ENCODE peak calls at places on chromosomes 11 and 22, in five cellular contexts. V, X, Y, Z and J are unnamed samples.

GRCh38 chr11:47599821-47600377 is 5.7 kb upstream of the C1QTNF4 start:
- DNase-seq in V (no peak), X (no peak), Y (no peak), Z (no peak), J (no peak)

GRCh38 chr22:44828193-44828592 is 75.8 kb downstream of the ARHGAP8 start:
- DNase-seq in V (peak), X (peak), Y (peak), Z (peak), J (peak)

GRCh38 chr11:16843307-16843706 is 104.9 kb downstream of the C11orf58 start:
- DNase-seq in V (peak), X (peak), Y (no peak), Z (peak), J (no peak)

GRCh38 chr11:3994030-3994640 is 100.5 kb upstream of the RRM1 start:
- DNase-seq in V (peak), X (peak), Y (no peak), Z (no peak), J (no peak)

GRCh38 chr11:7949934-7950333 is 8.4 kb upstream of the OR10A3 start:
- DNase-seq in V (no peak), X (no peak), Y (no peak), Z (no peak), J (no peak)

GRCh38 chr11:67545280-67545679 is 22.0 kb upstream of the CABP2 start:
- DNase-seq in V (peak), X (no peak), Y (peak), Z (peak), J (no peak)

GRCh38 chr11:111917312-111917711 is 1.4 kb upstream of the C11orf52 start:
- DNase-seq in V (no peak), X (no peak), Y (no peak), Z (no peak), J (no peak)

GRCh38 chr22:25709758-25710157 is 32.2 kb upstream of the MYO18B start:
- DNase-seq in V (no peak), X (no peak), Y (no peak), Z (no peak), J (peak)

DNA sequence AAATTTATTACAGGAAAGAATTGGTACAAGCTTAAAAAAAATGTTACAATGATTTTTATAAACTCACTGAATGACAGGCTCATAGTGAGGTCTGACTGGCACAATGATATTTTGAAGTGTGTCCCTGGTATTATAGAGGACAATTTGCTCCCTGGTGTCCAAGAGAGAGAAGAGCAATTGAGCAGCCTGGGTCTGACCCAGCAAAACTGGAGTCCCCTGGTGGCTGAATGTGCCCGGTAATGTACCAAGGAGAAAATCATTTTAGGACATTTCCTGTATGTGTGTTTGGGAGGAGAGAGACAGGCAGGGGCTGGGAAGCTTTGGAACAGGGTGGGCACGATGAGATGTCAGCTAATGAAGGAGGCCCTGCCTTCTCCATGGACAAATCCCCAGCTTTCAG is 125.3 kb downstream of the APOL5 start:
- DNase-seq in V (peak), X (peak), Y (peak), Z (peak), J (peak)
- TF ChIP-seq CTCF in V (peak), X (peak), Y (peak), Z (peak), J (peak)

GRCh38 chr11:6817668-6818067 is 18.2 kb upstream of the OR6A2 start:
- DNase-seq in V (no peak), X (no peak), Y (peak), Z (no peak), J (no peak)
- TF ChIP-seq CTCF in V (no peak), X (no peak), Y (peak), Z (no peak), J (no peak)

DNA sequence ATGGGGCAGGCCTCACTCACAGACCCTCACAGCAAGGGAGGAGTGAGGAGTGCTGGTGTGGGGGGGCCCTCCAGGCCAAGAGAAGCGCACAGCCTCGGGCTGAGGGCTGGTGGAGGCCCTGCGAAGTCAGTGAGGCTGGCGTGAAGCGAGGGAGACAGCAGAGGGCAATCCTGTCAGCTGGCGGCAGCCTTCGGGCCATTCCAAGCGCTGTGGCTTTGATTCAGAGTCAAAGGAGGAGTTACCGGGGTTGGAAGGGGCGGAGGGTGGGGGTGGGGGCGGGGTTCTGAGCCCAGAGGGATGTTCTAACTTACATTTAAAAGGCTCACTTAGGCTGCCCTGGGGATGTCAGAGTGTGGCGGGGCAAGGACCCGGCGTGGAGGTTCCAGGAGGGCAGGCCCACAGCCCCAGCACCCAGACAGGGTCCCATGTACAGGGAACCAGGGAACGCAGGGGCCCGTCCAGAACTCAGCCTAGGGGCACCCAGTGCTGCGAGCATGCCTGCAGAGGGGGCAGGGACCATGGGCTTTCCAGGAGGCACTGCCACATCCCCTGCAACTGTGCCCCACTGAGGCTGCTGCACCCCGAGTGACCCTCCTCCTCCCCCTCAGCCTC is 39.5 kb upstream of the TTLL12 start:
- DNase-seq in V (peak), X (no peak), Y (peak), Z (peak), J (no peak)
- TF ChIP-seq CTCF in V (no peak), X (no peak), Y (peak), Z (peak), J (no peak)

GRCh38 chr22:19852177-19852781 is 2.4 kb downstream of the GNB1L start:
- DNase-seq in V (peak), X (no peak), Y (no peak), Z (no peak), J (no peak)
- TF ChIP-seq CTCF in V (no peak), X (no peak), Y (no peak), Z (no peak), J (no peak)

DNA sequence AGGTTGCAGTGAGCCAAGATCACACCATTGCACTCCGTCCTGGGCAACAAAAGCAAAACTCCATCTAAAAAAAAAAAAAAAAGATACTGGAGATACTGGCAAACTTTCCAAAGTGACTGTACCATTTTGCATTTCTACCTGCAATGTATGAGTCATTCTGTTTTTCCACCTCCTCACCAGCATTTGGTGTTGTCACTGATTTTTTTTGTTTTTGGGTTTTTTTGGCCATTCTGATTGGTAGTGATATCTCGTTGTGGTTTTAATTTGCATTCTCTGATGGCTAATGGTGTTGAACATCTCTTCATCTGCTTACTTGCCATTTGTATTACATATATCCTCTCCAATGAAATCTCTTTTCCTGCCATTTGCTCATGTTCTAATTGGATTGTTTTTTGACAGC is 12.0 kb upstream of the RBX1 start:
- DNase-seq in V (no peak), X (no peak), Y (no peak), Z (no peak), J (no peak)
- TF ChIP-seq CTCF in V (no peak), X (no peak), Y (no peak), Z (no peak), J (no peak)

DNA sequence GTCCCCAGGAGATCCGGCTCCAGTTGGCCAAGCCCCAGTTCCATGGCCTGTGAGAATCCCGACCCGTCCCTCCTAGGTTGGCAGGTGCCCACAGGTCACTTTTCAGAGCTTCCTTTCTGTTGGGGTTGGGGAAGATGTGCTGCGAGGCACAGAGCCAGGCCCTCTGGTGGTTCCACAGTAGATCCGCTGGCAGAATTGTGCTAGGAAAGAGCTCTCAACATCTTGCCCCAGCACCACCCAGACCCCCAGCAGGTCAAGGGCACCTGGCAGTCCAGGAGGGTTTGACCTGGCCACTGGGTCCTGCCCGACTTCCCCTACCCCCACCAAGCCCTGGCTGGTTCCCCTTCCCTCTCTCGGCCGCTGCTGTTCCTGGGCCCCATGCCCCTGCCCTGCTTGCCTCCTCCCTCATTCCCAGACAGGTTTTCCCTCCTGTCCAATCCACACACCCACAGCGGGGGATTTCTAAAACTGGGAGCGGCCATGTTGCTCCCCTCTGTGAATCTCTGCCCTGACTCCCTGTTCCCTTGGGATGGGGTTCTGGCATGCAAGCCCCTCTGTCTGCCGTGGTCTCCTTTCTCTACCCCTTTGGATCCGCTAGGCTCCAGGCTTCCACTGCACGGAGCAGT is 26.2 kb upstream of the GCAT start:
- DNase-seq in V (no peak), X (peak), Y (peak), Z (no peak), J (no peak)
- TF ChIP-seq CTCF in V (peak), X (peak), Y (peak), Z (peak), J (no peak)

GRCh38 chr11:63906585-63906984 is 10.4 kb downstream of the RCOR2 start:
- DNase-seq in V (peak), X (no peak), Y (no peak), Z (peak), J (peak)
- TF ChIP-seq CTCF in V (peak), X (peak), Y (peak), Z (no peak), J (no peak)

GRCh38 chr11:65911682-65912568 is 6.9 kb downstream of the C11orf68 start:
- DNase-seq in V (peak), X (peak), Y (peak), Z (peak), J (no peak)
- TF ChIP-seq CTCF in V (peak), X (peak), Y (peak), Z (peak), J (no peak)